ENCODE peak calls at places on chromosomes 13 and 19, in four cellular contexts. G, F, P and S are unnamed samples.
A peak's percentile ranks its signal among the peaks of the same experiment; 100 is the strongest.

GRCh38 chr19:11684987-11685675 is 53.6 kb downstream of the ZNF823 start:
- DNase-seq in G (no peak), F (no peak), P (no peak), S (no peak)

GRCh38 chr13:75806101-75806500 is 170.0 kb downstream of the LMO7 start:
- DNase-seq in F (no peak), G (no peak), P (no peak), S (no peak)

GRCh38 chr19:49692102-49692599 is 1.2 kb downstream of the CPT1C start:
- DNase-seq in P (no peak), G (no peak), F (no peak), S (no peak)

GRCh38 chr13:83248751-83249150 is 633.5 kb downstream of the SLITRK1 start:
- DNase-seq in G (no peak), P (no peak), F (no peak), S (peak; percentile 92)

GRCh38 chr19:18102916-18103542 is 5.5 kb downstream of the MAST3 start:
- DNase-seq in F (no peak), P (no peak), G (no peak), S (no peak)

GRCh38 chr13:77979721-77980377 is 61.2 kb upstream of the EDNRB start:
- DNase-seq in G (no peak), F (no peak), P (no peak), S (no peak)

GRCh38 chr19:50719566-50719965 is at the start of gene SHANK1:
- DNase-seq in G (no peak), F (no peak), P (peak; percentile 64), S (no peak)

GRCh38 chr13:76836311-76836710 is 49.9 kb downstream of the KCTD12 start:
- DNase-seq in P (no peak), F (no peak), G (no peak), S (no peak)

GRCh38 chr19:2549701-2550191 is 73.8 kb downstream of the GADD45B start:
- DNase-seq in G (peak; percentile 82), F (peak; percentile 58), P (no peak), S (peak; percentile 53)

GRCh38 chr19:29170554-29170953 is 42.4 kb downstream of the UQCRFS1 start:
- DNase-seq in P (no peak), G (no peak), F (no peak), S (no peak)

GRCh38 chr19:58559275-58560006 is 1.0 kb upstream of the UBE2M start:
- DNase-seq in F (peak; percentile 77), G (peak; percentile 94), P (peak; percentile 94), S (peak; percentile 95)

GRCh38 chr13:101527130-101527529 is 74.7 kb downstream of the ITGBL1 start:
- DNase-seq in F (no peak), P (no peak), G (no peak), S (no peak)

GRCh38 chr19:2534374-2535050 is 58.6 kb downstream of the GADD45B start:
- DNase-seq in G (no peak), P (no peak), F (no peak), S (no peak)

GRCh38 chr19:53536223-53536543 is 1.8 kb upstream of the ZNF331 start:
- DNase-seq in G (no peak), F (no peak), P (no peak), S (no peak)

GRCh38 chr19:33781996-33782395 is 14.7 kb upstream of the KCTD15 start:
- DNase-seq in F (no peak), G (no peak), P (no peak), S (no peak)

GRCh38 chr19:31226536-31226935 is 122.7 kb downstream of the TSHZ3 start:
- DNase-seq in F (no peak), P (no peak), G (no peak), S (no peak)

GRCh38 chr19:1526979-1527649 is 3.2 kb downstream of the PLK5 start:
- DNase-seq in P (no peak), G (no peak), F (peak; percentile 42), S (peak; percentile 34)

GRCh38 chr13:38044067-38044466 is 174.5 kb upstream of the TRPC4 start:
- DNase-seq in G (no peak), F (no peak), P (no peak), S (no peak)

GRCh38 chr13:38046049-38046376 is 176.4 kb upstream of the TRPC4 start:
- DNase-seq in F (no peak), P (no peak), G (no peak), S (no peak)

GRCh38 chr13:38042771-38043170 is 173.2 kb upstream of the TRPC4 start:
- DNase-seq in G (no peak), P (no peak), F (no peak), S (no peak)

DNA sequence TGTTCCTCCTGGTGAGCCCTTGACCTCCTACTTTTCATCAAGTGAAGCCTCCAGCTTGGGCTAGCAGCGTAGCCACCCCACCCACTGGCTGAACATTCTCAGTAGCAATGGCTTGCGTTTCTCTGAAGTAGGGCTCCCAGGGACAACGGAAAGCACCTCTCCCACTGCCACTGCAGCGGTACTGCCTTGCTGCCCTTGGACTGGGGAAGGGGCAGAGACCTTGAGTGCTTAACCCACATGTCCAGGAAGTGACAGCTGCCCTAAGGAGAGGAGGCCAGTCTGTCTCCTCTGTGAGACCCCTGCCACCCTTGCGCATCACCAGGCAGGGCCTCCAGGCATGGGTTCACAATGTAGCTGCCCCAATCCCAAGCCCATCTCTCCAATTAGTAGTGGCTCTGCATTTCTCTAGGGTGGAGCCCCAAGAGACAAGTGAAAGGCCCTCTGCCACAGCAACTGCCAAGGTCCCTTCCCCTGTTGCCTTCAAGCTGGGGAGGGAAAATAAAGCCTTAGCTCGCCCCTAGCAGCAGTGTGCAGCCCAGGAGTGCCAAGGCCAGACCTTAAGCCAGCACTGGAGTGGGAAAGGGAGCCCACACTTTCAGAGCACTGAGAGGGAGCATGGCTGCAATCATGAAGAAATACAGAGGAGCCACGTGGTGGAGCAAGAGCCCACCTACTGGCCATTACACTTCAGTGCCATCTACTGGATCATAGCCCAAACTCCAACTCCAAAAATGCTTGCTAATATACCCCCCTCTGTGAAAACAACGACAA is 175.9 kb upstream of the TRPC4 start:
- DNase-seq in P (peak; percentile 52), G (no peak), F (peak; percentile 27), S (peak; percentile 56)
- TF ChIP-seq CTCF in P (peak; percentile 64), G (no peak), F (peak; percentile 56), S (peak; percentile 45)

GRCh38 chr13:108974686-108975085 is 345.3 kb downstream of the MYO16 start:
- DNase-seq in P (no peak), F (no peak), G (no peak), S (no peak)
- TF ChIP-seq CTCF in P (no peak), F (no peak), G (no peak), S (no peak)

DNA sequence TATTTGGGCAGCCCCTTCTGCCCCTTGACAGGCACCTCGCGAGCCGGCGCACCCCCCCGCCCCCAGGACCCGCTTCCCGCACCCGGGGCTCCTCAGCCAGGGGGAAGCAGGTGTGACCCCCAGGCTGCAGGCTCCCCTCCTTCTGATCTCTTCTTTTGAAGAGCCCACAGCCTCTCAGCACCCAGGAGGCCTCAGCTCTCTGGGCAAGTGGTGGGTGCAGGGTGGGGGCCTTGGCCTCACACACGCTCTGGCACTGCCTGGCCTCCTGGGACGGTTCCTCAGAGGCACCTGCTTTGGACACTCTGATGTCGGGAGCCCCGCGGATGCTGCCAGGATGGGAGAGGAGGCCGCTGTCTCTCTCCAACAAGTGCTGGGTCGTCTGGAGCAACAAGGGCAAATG is 1.5 kb upstream of the C13orf46 start:
- DNase-seq in G (peak; percentile 10), P (no peak), F (no peak), S (no peak)
- TF ChIP-seq CTCF in G (no peak), P (no peak), F (no peak), S (no peak)

GRCh38 chr19:22882797-22883196 is 50.7 kb downstream of the ZNF723 start:
- DNase-seq in P (peak; percentile 2), G (no peak), F (peak; percentile 17), S (peak; percentile 33)
- TF ChIP-seq CTCF in P (peak; percentile 46), G (peak; percentile 31), F (no peak), S (peak; percentile 16)

GRCh38 chr19:21584532-21584931 is 79.1 kb downstream of the ZNF429 start:
- DNase-seq in F (no peak), G (no peak), P (no peak), S (no peak)

GRCh38 chr19:21581646-21582045 is 76.2 kb downstream of the ZNF429 start:
- DNase-seq in F (no peak), P (no peak), G (no peak), S (no peak)

GRCh38 chr19:21580101-21580500 is 74.7 kb downstream of the ZNF429 start:
- DNase-seq in G (no peak), P (no peak), F (no peak), S (no peak)

GRCh38 chr19:21585491-21585890 is 80.1 kb downstream of the ZNF429 start:
- DNase-seq in P (no peak), G (no peak), F (no peak), S (no peak)

DNA sequence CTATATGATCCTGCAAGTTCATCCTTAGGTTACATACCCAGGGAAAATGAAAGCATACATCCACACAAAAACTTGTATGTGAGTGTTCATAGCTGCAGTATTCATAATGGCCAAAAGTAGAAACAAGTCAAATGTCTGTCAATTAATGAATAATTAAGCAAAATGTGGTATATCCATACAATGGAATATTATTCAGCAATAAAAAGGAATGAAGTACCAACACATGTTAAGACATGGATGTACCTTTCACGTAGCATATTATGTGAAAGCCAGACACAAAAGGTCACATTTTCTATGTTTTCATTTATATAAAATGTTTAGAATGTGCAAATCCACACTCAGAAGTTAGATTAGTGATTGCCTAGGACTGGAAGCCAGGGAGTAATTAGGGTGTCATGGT is 75.4 kb downstream of the ZNF429 start:
- DNase-seq in F (no peak), G (no peak), P (no peak), S (no peak)
- TF ChIP-seq CTCF in F (no peak), G (no peak), P (no peak), S (no peak)

GRCh38 chr19:27777242-27777641 is 1435.7 kb downstream of the UQCRFS1 start:
- DNase-seq in F (no peak), P (no peak), G (no peak), S (no peak)

GRCh38 chr19:27775395-27775794 is 1437.6 kb downstream of the UQCRFS1 start:
- DNase-seq in P (no peak), F (no peak), G (no peak), S (no peak)

GRCh38 chr19:27774827-27775226 is 1438.1 kb downstream of the UQCRFS1 start:
- DNase-seq in F (no peak), G (no peak), P (no peak), S (no peak)

GRCh38 chr19:27776524-27776923 is 1436.4 kb downstream of the UQCRFS1 start:
- DNase-seq in G (no peak), F (no peak), P (no peak), S (no peak)

GRCh38 chr19:27776020-27776419 is 1436.9 kb downstream of the UQCRFS1 start:
- DNase-seq in G (no peak), F (peak; percentile 19), P (no peak), S (peak; percentile 80)
- TF ChIP-seq CTCF in G (peak; percentile 29), F (peak; percentile 47), P (peak; percentile 3), S (peak; percentile 13)

GRCh38 chr19:14361824-14362223 is 19.4 kb upstream of the ADGRE5 start:
- DNase-seq in P (peak; percentile 52), F (no peak), G (no peak), S (peak; percentile 38)
- TF ChIP-seq CTCF in P (peak; percentile 26), F (no peak), G (peak; percentile 6), S (no peak)

GRCh38 chr13:110405597-110406450 is 98.7 kb downstream of the COL4A2 start:
- DNase-seq in F (peak; percentile 35), P (no peak), G (no peak), S (no peak)
- TF ChIP-seq CTCF in F (no peak), P (no peak), G (no peak), S (no peak)

GRCh38 chr19:45528744-45529453 is 21.6 kb downstream of the VASP start:
- DNase-seq in P (peak; percentile 91), G (no peak), F (no peak), S (peak; percentile 29)
- TF ChIP-seq CTCF in P (peak; percentile 11), G (no peak), F (no peak), S (no peak)